ENCODE peak calls at places on chromosome 20, in seven cellular contexts. G, B, P, S, X, O and L are unnamed samples.

GRCh38 chr20:4814696-4815252 is 93.1 kb downstream of the PRND start:
- DNase-seq in P (peak), B (no peak), X (no peak), S (no peak), O (peak), G (peak), L (no peak)

GRCh38 chr20:10218536-10219451 is at the start of gene SNAP25:
- DNase-seq in B (peak), P (peak), O (no peak), G (peak), S (peak), X (peak), L (peak)

GRCh38 chr20:36279776-36280175 is 26.4 kb upstream of the DLGAP4 start:
- DNase-seq in O (no peak), G (no peak), B (no peak), S (no peak), P (no peak), X (no peak), L (no peak)

GRCh38 chr20:57043669-57044268 is 222.7 kb downstream of the BMP7 start:
- DNase-seq in X (no peak), B (no peak), P (no peak), G (no peak), O (no peak), S (no peak), L (no peak)

GRCh38 chr20:57616143-57616951 is 3.9 kb downstream of the ZBP1 start:
- DNase-seq in S (no peak), O (peak), P (peak), B (no peak), X (no peak), G (no peak), L (no peak)

GRCh38 chr20:49207071-49207470 is 12.1 kb upstream of the DDX27 start:
- DNase-seq in P (no peak), S (no peak), G (peak), B (no peak), X (peak), O (no peak), L (no peak)

GRCh38 chr20:14264869-14265268 is 72.5 kb downstream of the FLRT3 start:
- DNase-seq in G (no peak), S (peak), P (no peak), X (no peak), O (no peak), B (no peak), L (peak)

GRCh38 chr20:37270586-37271420 is 9.2 kb upstream of the GHRH start:
- DNase-seq in X (peak), P (no peak), G (peak), B (peak), S (peak), O (no peak), L (no peak)

GRCh38 chr20:63708301-63709148 is 686 bp downstream of the ZGPAT start:
- DNase-seq in X (no peak), P (no peak), B (peak), O (no peak), G (no peak), S (no peak), L (peak)

GRCh38 chr20:63641146-63641791 is 12.0 kb downstream of the STMN3 start:
- DNase-seq in G (no peak), S (no peak), P (no peak), X (no peak), O (peak), B (no peak), L (no peak)

GRCh38 chr20:45467861-45468260 is 1.7 kb upstream of the WFDC2 start:
- DNase-seq in B (peak), S (no peak), P (peak), X (no peak), G (no peak), O (no peak), L (no peak)

GRCh38 chr20:25632940-25633790 is 9.4 kb upstream of the NANP start:
- DNase-seq in B (no peak), O (no peak), X (peak), P (no peak), G (no peak), S (no peak), L (no peak)

GRCh38 chr20:53949319-53949839 is 121.0 kb downstream of the BCAS1 start:
- DNase-seq in S (peak), X (peak), P (peak), O (peak), G (peak), B (no peak), L (peak)

GRCh38 chr20:63742381-63743024 is 2.9 kb downstream of the SLC2A4RG start:
- DNase-seq in S (no peak), G (no peak), O (no peak), B (no peak), P (no peak), X (no peak), L (no peak)

GRCh38 chr20:63017076-63017825 is 10.5 kb upstream of the BHLHE23 start:
- DNase-seq in B (no peak), P (no peak), O (no peak), G (no peak), S (no peak), X (no peak), L (no peak)

GRCh38 chr20:56628873-56629463 is at the start of gene TFAP2C:
- DNase-seq in S (peak), O (peak), X (peak), B (peak), P (peak), G (peak), L (peak)

GRCh38 chr20:48080583-48080982 is 295.3 kb upstream of the SULF2 start:
- DNase-seq in O (no peak), B (no peak), P (no peak), G (no peak), X (no peak), S (no peak), L (no peak)

GRCh38 chr20:52493177-52493711 is 301.7 kb upstream of the ZFP64 start:
- DNase-seq in P (no peak), X (peak), S (peak), O (peak), G (no peak), B (peak), L (no peak)

GRCh38 chr20:39706089-39706721 is 744.1 kb downstream of the DHX35 start:
- DNase-seq in P (peak), S (peak), G (no peak), O (peak), X (no peak), B (no peak), L (no peak)

GRCh38 chr20:47174844-47175243 is 181.7 kb downstream of the ZMYND8 start:
- DNase-seq in S (no peak), P (no peak), X (no peak), B (no peak), G (no peak), O (no peak), L (no peak)

GRCh38 chr20:40607927-40608326 is 81.1 kb downstream of the MAFB start:
- DNase-seq in X (no peak), G (no peak), P (no peak), O (no peak), B (no peak), S (no peak), L (no peak)

GRCh38 chr20:10508060-10508459 is 73.0 kb downstream of the SLX4IP start:
- DNase-seq in O (no peak), X (peak), G (no peak), S (no peak), P (no peak), B (no peak), L (no peak)

GRCh38 chr20:20520776-20521175 is 152.9 kb downstream of the INSM1 start:
- DNase-seq in P (no peak), G (no peak), S (peak), O (no peak), B (no peak), X (peak), L (peak)

GRCh38 chr20:9583151-9583550 is 68.8 kb downstream of the LAMP5 start:
- DNase-seq in B (no peak), P (no peak), X (no peak), O (no peak), S (no peak), G (no peak), L (no peak)